ENCODE peak calls at places on chromosomes 3 and 15, in ten cellular contexts. S, U, L, Z, F, O, X, C, W and P are unnamed samples.

GRCh38 chr3:123104550-123104949 is 37.7 kb downstream of the PDIA5 start:
- DNase-seq in S (peak), U (no peak), L (peak), Z (no peak), F (no peak), O (no peak), X (no peak), C (no peak), W (no peak), P (no peak)

GRCh38 chr3:144501419-144501818 is 529.8 kb downstream of the DIPK2A start:
- DNase-seq in S (no peak), U (no peak), L (no peak), Z (no peak), F (no peak), O (no peak), X (no peak), C (no peak), W (no peak), P (no peak)

GRCh38 chr15:43511012-43511885 is 6.2 kb upstream of the MAP1A start:
- DNase-seq in S (no peak), U (peak), L (peak), Z (peak), F (no peak), O (no peak), X (no peak), C (no peak), W (no peak), P (no peak)

GRCh38 chr3:13939206-13939605 is 59.3 kb upstream of the WNT7A start:
- DNase-seq in S (no peak), U (no peak), L (no peak), Z (no peak), F (no peak), O (no peak), X (no peak), C (no peak), W (no peak), P (no peak)

GRCh38 chr3:16176391-16177030 is 2.0 kb downstream of the GALNT15 start:
- DNase-seq in S (no peak), U (no peak), L (no peak), Z (no peak), F (no peak), O (no peak), X (no peak), C (no peak), W (no peak), P (no peak)

GRCh38 chr15:59158701-59159034 is 48.0 kb upstream of the LDHAL6B start:
- DNase-seq in S (no peak), U (no peak), L (no peak), Z (no peak), F (no peak), O (no peak), X (no peak), C (no peak), W (no peak), P (no peak)

GRCh38 chr15:100495861-100496260 is 32.9 kb downstream of the CERS3 start:
- DNase-seq in S (no peak), U (no peak), L (no peak), Z (no peak), F (no peak), O (no peak), X (no peak), C (no peak), W (no peak), P (no peak)

GRCh38 chr15:83710452-83710851 is 56.5 kb downstream of the ADAMTSL3 start:
- DNase-seq in S (no peak), U (no peak), L (no peak), Z (no peak), F (no peak), O (no peak), X (no peak), C (no peak), W (no peak), P (no peak)

GRCh38 chr15:38750816-38751215 is 186.2 kb upstream of the RASGRP1 start:
- DNase-seq in S (no peak), U (no peak), L (no peak), Z (no peak), F (no peak), O (no peak), X (no peak), C (no peak), W (no peak), P (no peak)

GRCh38 chr15:99682455-99682854 is 50.8 kb downstream of the LYSMD4 start:
- DNase-seq in S (peak), U (no peak), L (no peak), Z (no peak), F (no peak), O (no peak), X (no peak), C (peak), W (no peak), P (no peak)

GRCh38 chr3:152334761-152335160 is 66.0 kb downstream of the MBNL1 start:
- DNase-seq in S (no peak), U (no peak), L (no peak), Z (no peak), F (no peak), O (no peak), X (no peak), C (no peak), W (no peak), P (no peak)

GRCh38 chr3:11668243-11669232 is 24.8 kb upstream of the VGLL4 start:
- DNase-seq in S (no peak), U (no peak), L (no peak), Z (no peak), F (no peak), O (no peak), X (no peak), C (no peak), W (no peak), P (no peak)

DNA sequence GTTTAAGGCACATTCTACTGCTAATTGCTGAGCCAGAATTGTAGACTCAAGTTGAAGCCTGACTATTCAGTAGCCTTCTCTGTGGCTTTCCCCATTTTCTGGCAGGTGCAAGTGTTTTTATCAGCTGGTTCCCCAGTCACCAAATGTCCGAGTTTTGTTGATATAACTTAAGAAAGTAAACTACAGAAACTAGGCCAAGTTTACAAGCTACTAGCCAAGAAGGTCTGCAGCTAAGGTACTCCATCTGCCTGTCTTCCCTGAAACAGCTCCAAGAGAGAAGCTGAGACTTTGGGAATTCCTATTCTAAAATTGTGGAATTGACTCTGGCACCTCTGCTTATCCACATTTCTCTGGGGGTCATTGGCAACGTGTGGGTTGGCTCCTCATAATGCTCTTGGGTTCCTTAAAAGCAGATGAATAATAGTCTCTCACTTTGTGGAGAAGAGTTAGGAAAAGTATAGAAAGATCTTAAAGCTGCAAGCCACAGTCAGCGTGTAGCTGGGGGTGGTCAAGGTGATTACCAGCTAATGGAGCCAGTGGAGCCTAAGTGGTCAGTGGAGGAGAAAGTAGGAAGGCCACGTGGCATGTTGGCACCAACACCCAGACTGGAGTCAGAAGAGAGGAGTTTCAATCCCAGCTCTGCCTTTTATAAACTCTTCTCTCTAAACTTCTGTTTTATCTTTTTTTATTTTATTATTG is 128.8 kb downstream of the PEX5L start:
- DNase-seq in S (no peak), U (no peak), L (no peak), Z (no peak), F (no peak), O (no peak), X (no peak), C (no peak), W (no peak), P (no peak)
- TF ChIP-seq CTCF in S (no peak), U (no peak), L (no peak), Z (no peak), F (no peak), O (no peak), X (no peak), C (no peak), W (no peak), P (no peak)

DNA sequence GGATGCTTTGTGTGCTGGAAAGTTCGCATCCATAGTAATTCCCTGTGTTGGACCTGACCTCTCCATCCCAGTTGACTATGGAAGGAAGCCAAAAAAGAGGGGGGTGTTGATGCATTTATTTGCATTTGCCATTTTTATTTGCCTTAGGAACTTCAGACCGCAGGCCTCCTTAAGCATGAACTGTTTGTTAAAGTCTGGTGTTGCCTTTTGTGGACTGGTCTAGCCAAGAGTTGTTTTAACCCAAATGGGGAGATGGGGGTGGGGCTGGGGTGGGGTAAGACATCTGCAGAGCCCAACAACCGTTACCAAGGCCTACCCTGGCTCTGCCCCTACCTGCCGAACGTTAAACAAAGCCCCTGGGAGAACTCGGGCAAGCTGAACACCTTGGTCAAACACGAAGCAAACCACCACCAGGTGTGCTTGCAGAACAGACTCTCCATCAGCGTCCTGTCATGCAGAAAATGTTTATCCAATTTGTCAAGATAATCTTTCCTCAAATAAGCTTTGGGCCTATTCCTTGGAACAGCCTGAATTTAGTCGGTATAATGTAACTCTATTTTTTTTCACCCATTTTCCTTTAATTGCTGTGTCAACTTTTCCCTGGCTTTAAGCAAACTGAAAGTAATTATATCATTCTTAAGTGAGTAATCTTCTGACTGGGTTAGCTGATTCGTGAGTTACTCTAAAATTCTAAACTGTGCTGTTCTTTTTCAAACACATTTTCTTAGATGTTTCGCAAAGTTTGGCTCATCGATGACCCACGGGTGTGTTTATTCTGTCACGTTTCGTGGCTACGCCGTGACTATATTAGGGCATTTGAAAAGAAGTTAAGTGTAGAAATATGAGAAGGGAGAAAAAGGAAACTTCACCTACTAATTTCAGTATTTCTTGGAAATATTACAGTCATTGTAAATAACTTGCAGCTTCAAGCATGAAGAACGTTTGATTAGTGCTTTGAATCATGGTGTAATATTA is 127.5 kb downstream of the SOX2 start:
- DNase-seq in S (no peak), U (no peak), L (no peak), Z (no peak), F (no peak), O (no peak), X (no peak), C (no peak), W (no peak), P (peak)
- TF ChIP-seq CTCF in S (no peak), U (no peak), L (no peak), Z (no peak), F (no peak), O (no peak), X (no peak), C (no peak), W (no peak), P (peak)

GRCh38 chr15:29089731-29090616 is 179.6 kb downstream of the NSMCE3 start:
- DNase-seq in S (no peak), U (no peak), L (no peak), Z (no peak), F (no peak), O (no peak), X (no peak), C (no peak), W (no peak), P (no peak)
- TF ChIP-seq CTCF in S (peak), U (no peak), L (no peak), Z (no peak), F (no peak), O (no peak), X (no peak), C (peak), W (peak), P (no peak)

DNA sequence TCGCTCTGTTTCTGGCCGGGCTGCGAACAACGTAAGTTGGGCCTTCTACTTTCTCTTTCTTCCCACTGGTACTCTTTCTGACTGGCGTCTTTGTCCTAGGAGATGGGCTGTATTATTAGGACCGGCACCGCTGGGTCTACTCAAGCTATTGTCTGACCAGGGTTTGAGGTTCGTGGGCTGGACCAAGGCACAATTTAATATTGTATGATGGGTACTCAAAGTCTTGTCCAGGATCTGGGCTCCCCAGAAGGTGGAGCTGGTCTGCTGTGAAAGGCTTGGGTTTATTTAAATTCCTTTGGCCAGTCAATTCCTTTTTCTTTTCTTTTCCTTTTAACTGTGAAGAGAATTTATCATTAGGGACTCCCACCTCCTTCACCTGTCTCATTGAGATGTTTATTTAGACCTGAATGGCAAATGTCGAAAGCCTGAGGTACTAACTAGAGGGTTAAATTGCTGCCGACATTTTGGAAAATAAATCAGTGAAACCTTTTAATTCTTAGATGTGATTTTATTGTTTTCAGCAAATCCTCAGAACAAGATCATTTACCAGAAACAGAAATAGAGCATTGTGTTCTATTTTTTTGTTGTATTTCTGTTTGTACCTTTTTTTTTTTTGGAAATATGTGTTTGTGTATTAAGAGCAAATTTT is 410 bp downstream of the LRRC49 start:
- DNase-seq in S (peak), U (no peak), L (peak), Z (peak), F (no peak), O (no peak), X (no peak), C (no peak), W (no peak), P (no peak)
- TF ChIP-seq CTCF in S (peak), U (no peak), L (peak), Z (no peak), F (peak), O (no peak), X (peak), C (peak), W (peak), P (peak)

GRCh38 chr3:64220161-64220560 is 5.1 kb downstream of the PRICKLE2 start:
- DNase-seq in S (no peak), U (no peak), L (peak), Z (no peak), F (no peak), O (no peak), X (no peak), C (no peak), W (no peak), P (no peak)

GRCh38 chr3:64222501-64222900 is 2.8 kb downstream of the PRICKLE2 start:
- DNase-seq in S (no peak), U (no peak), L (no peak), Z (no peak), F (no peak), O (no peak), X (no peak), C (no peak), W (no peak), P (no peak)

GRCh38 chr3:64218746-64219145 is 6.5 kb downstream of the PRICKLE2 start:
- DNase-seq in S (no peak), U (no peak), L (no peak), Z (no peak), F (no peak), O (no peak), X (no peak), C (no peak), W (no peak), P (no peak)

GRCh38 chr3:64223809-64224570 is 1.3 kb downstream of the PRICKLE2 start:
- DNase-seq in S (no peak), U (no peak), L (no peak), Z (no peak), F (no peak), O (no peak), X (no peak), C (no peak), W (no peak), P (no peak)

DNA sequence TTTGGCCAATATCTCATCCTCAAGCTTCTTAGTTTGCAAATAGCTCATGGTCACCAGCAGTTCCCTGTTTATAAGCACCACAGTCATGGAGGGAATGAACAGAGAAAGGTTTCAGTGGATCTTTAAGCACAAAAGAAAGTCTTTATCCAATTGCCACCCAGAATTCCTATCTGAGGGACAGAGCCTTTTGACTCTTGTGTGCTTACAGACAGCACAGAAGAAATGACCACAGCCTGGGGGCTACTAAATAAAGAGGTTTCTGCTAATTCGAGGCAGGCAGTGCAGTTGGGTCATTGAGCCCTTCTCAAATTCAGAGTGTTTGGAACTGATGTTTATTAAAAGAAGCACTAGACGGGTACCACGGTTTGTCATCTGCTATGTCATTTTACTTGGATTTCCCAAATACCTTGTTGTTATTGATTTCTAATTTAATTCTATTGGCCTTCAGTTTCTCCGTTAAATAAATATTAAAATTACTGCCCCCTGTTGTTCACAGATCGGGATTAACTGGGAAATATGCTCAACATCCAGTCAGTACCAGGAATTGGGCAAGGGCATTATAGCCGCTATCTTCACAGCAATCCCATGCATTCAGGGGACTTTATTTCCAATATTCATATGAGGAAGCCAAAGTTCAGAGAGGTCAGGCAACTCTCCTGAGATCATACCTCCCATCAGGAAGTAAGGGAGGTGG is 3.6 kb downstream of the PRICKLE2 start:
- DNase-seq in S (no peak), U (no peak), L (no peak), Z (no peak), F (no peak), O (no peak), X (no peak), C (no peak), W (no peak), P (no peak)
- TF ChIP-seq CTCF in S (no peak), U (no peak), L (no peak), Z (no peak), F (no peak), O (no peak), X (no peak), C (no peak), W (peak), P (no peak)

GRCh38 chr3:28800203-28800602 is 451.6 kb upstream of the AZI2 start:
- DNase-seq in S (no peak), U (no peak), L (no peak), Z (no peak), F (no peak), O (no peak), X (no peak), C (no peak), W (no peak), P (no peak)

GRCh38 chr3:28799084-28799483 is 450.5 kb upstream of the AZI2 start:
- DNase-seq in S (no peak), U (no peak), L (no peak), Z (no peak), F (no peak), O (no peak), X (no peak), C (no peak), W (no peak), P (no peak)
- TF ChIP-seq CTCF in S (no peak), U (no peak), L (no peak), Z (no peak), F (no peak), O (no peak), X (no peak), C (no peak), W (no peak), P (no peak)